ENCODE peak calls at places on chromosomes 1 and 21, in five cellular contexts. W, F, Y, S and M are unnamed samples.

GRCh38 chr1:211323156-211324063 is 3.2 kb upstream of the TRAF5 start:
- DNase-seq in Y (no peak), F (peak), S (no peak), W (no peak), M (no peak)

GRCh38 chr1:160189649-160190625 is at the start of gene CASQ1:
- DNase-seq in Y (no peak), W (peak), S (peak), F (peak), M (peak)

GRCh38 chr1:110594466-110595076 is 11.6 kb downstream of the KCNA2 start:
- DNase-seq in Y (no peak), W (no peak), S (no peak), F (no peak), M (no peak)

GRCh38 chr1:152855661-152856060 is 4.1 kb upstream of the LCE7A start:
- DNase-seq in F (no peak), W (no peak), S (no peak), Y (no peak), M (no peak)

GRCh38 chr21:41321211-41321907 is 4.8 kb downstream of the FAM3B start:
- DNase-seq in Y (peak), W (no peak), S (no peak), F (no peak), M (no peak)

GRCh38 chr1:3611170-3612019 is at the start of gene MEGF6:
- DNase-seq in S (peak), F (no peak), W (no peak), Y (no peak), M (peak)

GRCh38 chr1:207031632-207032258 is 811 bp downstream of the C1orf116 start:
- DNase-seq in Y (no peak), S (no peak), W (no peak), F (no peak), M (no peak)

GRCh38 chr1:8109226-8109625 is 83.1 kb upstream of the ERRFI1 start:
- DNase-seq in S (no peak), W (no peak), F (no peak), Y (no peak), M (no peak)

GRCh38 chr1:230501845-230502244 is 75.7 kb upstream of the PGBD5 start:
- DNase-seq in F (no peak), Y (no peak), S (no peak), W (no peak), M (no peak)

GRCh38 chr1:207495816-207496792 is at the start of gene CR1:
- DNase-seq in Y (peak), W (peak), S (peak), F (peak), M (no peak)

GRCh38 chr1:77642196-77642595 is 40.3 kb downstream of the ZZZ3 start:
- DNase-seq in W (no peak), Y (no peak), F (no peak), S (no peak), M (no peak)

DNA sequence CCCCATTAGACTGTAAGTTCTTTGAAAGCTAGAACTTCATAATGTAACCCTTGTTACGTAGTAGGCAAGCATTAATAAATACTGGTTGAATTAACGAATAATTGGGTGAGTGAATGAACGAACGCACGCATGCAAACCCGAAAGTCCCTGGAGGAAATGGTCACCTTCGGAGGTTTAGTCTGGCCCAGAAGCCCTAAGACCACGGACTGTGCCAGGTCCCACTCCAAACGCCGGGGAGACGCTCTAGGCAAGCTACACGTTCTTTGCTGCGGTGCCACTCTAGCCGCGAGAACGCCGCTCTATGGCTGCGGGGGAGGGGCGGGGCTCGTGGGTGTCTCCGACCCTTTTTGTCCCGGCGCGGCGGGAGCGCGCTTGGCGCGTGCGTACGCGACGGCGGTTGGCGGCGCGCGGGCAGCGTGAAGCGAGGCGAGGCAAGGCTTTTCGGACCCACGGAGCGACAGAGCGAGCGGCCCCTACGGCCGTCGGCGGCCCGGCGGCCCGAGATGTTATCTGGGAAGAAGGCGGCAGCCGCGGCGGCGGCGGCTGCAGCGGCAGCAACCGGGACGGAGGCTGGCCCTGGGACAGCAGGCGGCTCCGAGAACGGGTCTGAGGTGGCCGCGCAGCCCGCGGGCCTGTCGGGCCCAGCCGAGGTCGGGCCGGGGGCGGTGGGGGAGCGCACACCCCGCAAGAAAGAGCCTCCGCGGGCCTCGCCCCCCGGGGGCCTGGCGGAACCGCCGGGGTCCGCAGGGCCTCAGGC is at the start of gene KDM1A:
- DNase-seq in W (peak), F (peak), Y (peak), S (peak), M (peak)
- TF ChIP-seq POLR2A in W (peak), F (peak), Y (peak), S (no peak), M (peak)

GRCh38 chr1:44031900-44032817 is 897 bp upstream of the SLC6A9 start:
- DNase-seq in W (no peak), S (no peak), Y (no peak), F (no peak), M (peak)
- TF ChIP-seq POLR2A in W (no peak), S (no peak), Y (no peak), F (no peak), M (no peak)

GRCh38 chr21:28156590-28156989 is 836.1 kb downstream of the LTN1 start:
- DNase-seq in Y (no peak), W (no peak), S (no peak), F (no peak), M (no peak)

GRCh38 chr21:28150778-28151177 is 841.9 kb downstream of the LTN1 start:
- DNase-seq in F (no peak), W (no peak), Y (no peak), S (no peak), M (no peak)

GRCh38 chr21:28152729-28153128 is 839.9 kb downstream of the LTN1 start:
- DNase-seq in F (no peak), Y (no peak), W (no peak), S (no peak), M (no peak)

GRCh38 chr21:28150021-28150420 is 842.7 kb downstream of the LTN1 start:
- DNase-seq in Y (no peak), W (no peak), F (no peak), S (no peak), M (no peak)

DNA sequence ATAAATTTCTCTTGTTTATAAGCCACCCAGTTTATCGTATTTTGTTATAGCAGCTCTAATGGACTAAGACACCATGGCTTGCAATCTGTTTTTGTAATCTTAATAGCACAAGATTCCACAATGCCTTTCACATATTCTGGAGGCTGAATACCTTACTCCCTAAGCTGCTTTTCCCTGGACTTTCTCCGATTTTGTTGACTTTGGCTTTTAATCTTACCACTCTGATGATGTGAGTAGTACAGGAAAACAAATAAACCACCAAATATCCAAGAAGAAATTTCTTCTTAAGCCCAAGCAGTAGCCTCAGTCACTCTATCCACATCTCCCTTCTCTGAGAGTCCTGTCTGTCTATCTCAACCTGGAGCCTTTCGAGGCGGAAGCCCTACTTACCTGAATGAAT is 838.6 kb downstream of the LTN1 start:
- DNase-seq in F (no peak), Y (no peak), W (no peak), S (no peak), M (no peak)
- TF ChIP-seq POLR2A in F (no peak), Y (no peak), W (no peak), S (no peak), M (no peak)

GRCh38 chr1:183022202-183023145 is 746 bp upstream of the LAMC1 start:
- DNase-seq in F (peak), W (peak), S (peak), Y (peak), M (peak)

GRCh38 chr1:183023146-183023600 is at the start of gene LAMC1:
- DNase-seq in Y (peak), F (peak), S (peak), W (peak), M (peak)

GRCh38 chr1:183024352-183025337 is 1.4 kb downstream of the LAMC1 start:
- DNase-seq in Y (no peak), S (no peak), F (no peak), W (no peak), M (no peak)

GRCh38 chr1:183021405-183022201 is 1.6 kb upstream of the LAMC1 start:
- DNase-seq in F (no peak), W (no peak), Y (no peak), S (no peak), M (no peak)

DNA sequence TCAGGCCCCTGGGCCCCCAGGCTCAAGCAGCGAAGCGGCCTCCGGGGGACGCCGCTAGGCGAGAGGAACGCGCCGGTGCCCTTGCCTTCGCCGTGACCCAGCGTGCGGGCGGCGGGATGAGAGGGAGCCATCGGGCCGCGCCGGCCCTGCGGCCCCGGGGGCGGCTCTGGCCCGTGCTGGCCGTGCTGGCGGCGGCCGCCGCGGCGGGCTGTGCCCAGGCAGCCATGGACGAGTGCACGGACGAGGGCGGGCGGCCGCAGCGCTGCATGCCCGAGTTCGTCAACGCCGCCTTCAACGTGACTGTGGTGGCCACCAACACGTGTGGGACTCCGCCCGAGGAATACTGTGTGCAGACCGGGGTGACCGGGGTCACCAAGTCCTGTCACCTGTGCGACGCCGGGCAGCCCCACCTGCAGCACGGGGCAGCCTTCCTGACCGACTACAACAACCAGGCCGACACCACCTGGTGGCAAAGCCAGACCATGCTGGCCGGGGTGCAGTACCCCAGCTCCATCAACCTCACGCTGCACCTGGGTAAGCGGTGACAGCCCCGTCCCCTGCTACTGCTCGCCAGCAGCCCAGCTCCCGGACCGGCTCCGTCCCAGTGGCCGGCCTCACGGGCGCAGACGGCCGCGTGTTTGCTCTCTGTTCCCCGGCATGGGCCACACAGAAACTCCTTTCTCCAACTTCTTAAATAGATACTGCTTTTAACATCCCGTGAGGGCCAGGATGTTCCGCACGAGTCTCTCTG is 556 bp downstream of the LAMC1 start:
- DNase-seq in F (peak), S (peak), W (peak), Y (peak), M (peak)
- TF ChIP-seq POLR2A in F (no peak), S (no peak), W (peak), Y (no peak), M (no peak)

DNA sequence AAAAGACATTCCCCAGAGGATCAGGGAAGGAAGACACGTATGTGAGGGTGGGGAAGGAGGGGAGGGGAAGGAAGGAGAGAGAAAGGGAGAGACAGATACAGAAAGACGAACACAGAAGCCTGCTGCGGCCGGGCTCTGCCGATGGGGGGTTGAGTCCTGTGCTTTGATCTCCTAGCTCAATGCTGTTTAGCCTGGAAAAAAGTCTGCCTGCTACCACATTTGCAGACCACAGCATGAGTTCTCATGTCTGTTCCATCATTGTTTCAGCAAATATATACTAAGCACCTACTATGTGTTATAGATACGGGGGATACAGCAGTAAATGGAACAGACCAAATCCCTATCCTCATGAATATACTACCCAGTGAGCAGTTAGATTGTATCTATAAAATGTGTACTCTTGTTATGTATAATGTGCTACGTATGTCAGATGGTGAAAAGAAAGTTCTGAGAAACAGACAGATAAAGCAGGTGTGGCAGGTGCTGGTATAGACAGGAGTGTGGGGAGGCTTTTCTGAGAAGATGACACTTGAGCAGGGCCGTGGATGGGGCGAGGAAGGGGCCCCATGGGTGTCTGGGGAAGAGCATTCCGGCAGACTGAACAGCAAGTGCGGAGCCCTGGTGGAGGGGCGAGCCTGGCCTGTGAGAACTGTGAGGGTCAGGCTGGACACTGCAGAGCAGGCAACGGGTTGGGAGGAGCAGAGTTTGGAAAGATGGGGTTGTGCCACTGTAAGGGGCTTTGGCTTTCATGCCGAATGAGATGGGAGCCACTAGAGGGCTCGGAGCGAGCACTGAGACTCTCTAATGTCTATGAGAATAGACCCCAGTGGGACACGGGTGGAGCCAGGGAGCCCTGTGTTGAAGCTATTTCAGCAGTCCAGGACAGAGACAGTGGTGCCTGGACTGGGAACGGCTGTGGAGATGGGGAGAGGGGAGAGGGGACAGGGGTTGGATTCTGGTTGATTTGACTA is 34.1 kb downstream of the KIAA1614 start:
- DNase-seq in F (no peak), S (no peak), W (no peak), Y (no peak), M (no peak)
- TF ChIP-seq POLR2A in F (no peak), S (no peak), W (no peak), Y (no peak), M (no peak)

DNA sequence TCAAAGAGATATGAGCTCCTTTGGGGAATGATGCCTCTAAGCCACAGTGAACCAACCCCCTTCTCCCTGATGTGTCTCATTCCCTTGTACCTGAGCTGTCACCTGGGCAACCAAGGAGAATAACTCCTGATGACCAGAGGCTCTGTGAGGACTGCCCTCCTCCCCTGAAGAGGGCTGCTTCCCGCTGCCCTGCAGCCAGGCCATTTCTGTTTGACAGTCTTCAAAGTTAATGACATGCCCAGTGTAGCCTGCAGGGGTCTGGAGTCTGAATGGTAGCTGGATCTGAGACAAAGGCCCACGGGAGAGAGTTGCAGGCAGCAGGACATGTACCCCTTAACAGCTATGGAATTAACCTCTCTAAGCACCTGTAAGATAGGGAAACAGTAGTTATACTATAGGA is 3.4 kb upstream of the SLFNL1 start:
- DNase-seq in F (no peak), Y (no peak), W (no peak), S (no peak), M (no peak)
- TF ChIP-seq POLR2A in F (no peak), Y (no peak), W (no peak), S (no peak), M (no peak)

GRCh38 chr1:243254927-243255790 is at the start of gene CEP170:
- DNase-seq in S (peak), W (peak), Y (peak), F (peak), M (peak)
- TF ChIP-seq POLR2A in S (no peak), W (peak), Y (no peak), F (peak), M (peak)

GRCh38 chr1:44808938-44809917 is 905 bp downstream of the BTBD19 start:
- DNase-seq in Y (peak), F (no peak), W (no peak), S (peak), M (peak)
- TF ChIP-seq POLR2A in Y (peak), F (no peak), W (no peak), S (no peak), M (no peak)